ENCODE peak calls at places on chromosomes 7 and 10, in ten cellular contexts. Z is esophagus muscularis mucosa, F is transverse colon, W is H1, J is HepG2, Y is Panc1, V is HL-60, I is sigmoid colon, D is stomach, L is SK-N-SH. X is an unnamed sample.
A peak's percentile ranks its signal among the peaks of the same experiment; 100 is the strongest.

GRCh38 chr7:84490661-84491060 is 296.1 kb upstream of the SEMA3A start:
- DNase-seq in V (no peak), F (no peak), Y (no peak), I (no peak), Z (no peak), L (no peak), W (no peak), J (no peak), D (no peak), X (no peak)

GRCh38 chr10:79322616-79323566 is 24.4 kb upstream of the PPIF start:
- DNase-seq in V (peak; percentile 38), Y (no peak), W (no peak), Z (peak; percentile 93), D (peak; percentile 55), I (peak; percentile 88), L (no peak), F (peak; percentile 71), J (no peak), X (peak; percentile 78)

GRCh38 chr10:108850138-108850854 is 1073.0 kb downstream of the XPNPEP1 start:
- DNase-seq in Z (no peak), Y (no peak), W (no peak), L (no peak), V (no peak), F (no peak), J (no peak), D (no peak), I (no peak), X (no peak)

GRCh38 chr10:49649294-49649693 is 30.2 kb upstream of the C10orf53 start:
- DNase-seq in J (no peak), V (peak; percentile 21), Z (peak; percentile 79), Y (no peak), F (no peak), I (no peak), L (no peak), W (peak; percentile 25), D (peak; percentile 22), X (no peak)

GRCh38 chr7:158384746-158385145 is 202.9 kb downstream of the PTPRN2 start:
- DNase-seq in J (no peak), L (no peak), F (no peak), V (no peak), D (no peak), Y (no peak), Z (no peak), I (no peak), W (no peak), X (no peak)

GRCh38 chr10:131033166-131034085 is 278.1 kb downstream of the TCERG1L start:
- DNase-seq in V (no peak), Z (no peak), L (no peak), Y (no peak), I (peak; percentile 46), J (no peak), F (no peak), D (peak; percentile 19), W (no peak), X (peak; percentile 25)

GRCh38 chr7:25924061-25924460 is 227.9 kb upstream of the NFE2L3 start:
- DNase-seq in W (no peak), I (no peak), V (no peak), L (no peak), D (no peak), J (no peak), F (no peak), Z (peak; percentile 4), Y (no peak), X (no peak)

GRCh38 chr7:92973964-92974363 is 137.6 kb upstream of the CDK6 start:
- DNase-seq in V (no peak), W (no peak), Y (no peak), J (no peak), F (no peak), L (no peak), D (no peak), I (no peak), Z (no peak), X (no peak)

GRCh38 chr10:112991888-112992491 is 41.9 kb downstream of the TCF7L2 start:
- DNase-seq in L (no peak), Z (no peak), V (no peak), W (no peak), Y (no peak), D (no peak), J (peak; percentile 47), I (no peak), F (no peak), X (peak; percentile 65)

DNA sequence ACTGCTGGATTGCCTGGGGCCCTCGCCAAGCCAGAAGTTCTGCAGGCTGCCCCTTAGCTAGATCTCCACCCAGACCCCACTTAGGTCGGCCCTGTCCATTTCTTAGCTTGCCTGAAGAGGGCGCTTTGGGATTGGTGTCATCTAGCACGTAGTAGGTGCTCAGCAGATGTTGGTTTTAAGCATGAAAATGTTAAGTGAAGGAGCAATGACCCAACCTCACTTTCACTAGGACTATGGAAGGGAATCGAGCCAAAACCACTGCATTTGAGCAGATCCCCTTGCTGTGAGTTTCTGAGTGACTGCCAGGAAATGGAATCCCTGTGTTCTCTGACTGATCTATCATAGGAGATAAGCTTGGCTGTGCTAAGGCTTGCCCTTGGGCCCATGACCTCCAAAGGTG is 131.7 kb upstream of the EEPD1 start:
- DNase-seq in L (no peak), J (no peak), W (no peak), Z (no peak), F (no peak), V (no peak), Y (no peak), D (no peak), I (no peak), X (no peak)
- TF ChIP-seq CTCF in L (peak; percentile 67), J (peak; percentile 56), W (peak; percentile 90), Z (peak; percentile 32), F (no peak), V (no peak), Y (peak; percentile 84), D (no peak), I (no peak), X (no peak)

GRCh38 chr7:151057989-151058765 is 480 bp upstream of the CDK5 start:
- DNase-seq in J (peak; percentile 99), F (peak; percentile 99), I (peak; percentile 100), V (peak; percentile 100), L (peak; percentile 99), Z (peak; percentile 100), D (peak; percentile 99), Y (peak; percentile 99), W (peak; percentile 99), X (peak; percentile 98)
- TF ChIP-seq POLR2AphosphoS5 in J (peak; percentile 67), F (peak; percentile 88), I (peak; percentile 81), V (no peak), L (no peak), Z (peak; percentile 95), D (peak; percentile 86), Y (peak; percentile 39), W (no peak), X (peak; percentile 76)

GRCh38 chr10:21501109-21501508 is 24.4 kb downstream of the SKIDA1 start:
- DNase-seq in Z (no peak), W (no peak), J (no peak), L (no peak), Y (no peak), F (no peak), I (no peak), V (no peak), D (no peak), X (no peak)
- H3K27me3 ChIP-seq in Z (no peaks in the 10 kb centered on the region), W (peaks cover 5% of the 10 kb centered on the region), J (no peaks in the 10 kb centered on the region), L (no peaks in the 10 kb centered on the region), Y (no peaks in the 10 kb centered on the region), F (peaks cover 80% of the 10 kb centered on the region), I (no peaks in the 10 kb centered on the region), V (peaks cover 5% of the 10 kb centered on the region), D (peaks cover 49% of the 10 kb centered on the region), X (no peaks in the 10 kb centered on the region)

DNA sequence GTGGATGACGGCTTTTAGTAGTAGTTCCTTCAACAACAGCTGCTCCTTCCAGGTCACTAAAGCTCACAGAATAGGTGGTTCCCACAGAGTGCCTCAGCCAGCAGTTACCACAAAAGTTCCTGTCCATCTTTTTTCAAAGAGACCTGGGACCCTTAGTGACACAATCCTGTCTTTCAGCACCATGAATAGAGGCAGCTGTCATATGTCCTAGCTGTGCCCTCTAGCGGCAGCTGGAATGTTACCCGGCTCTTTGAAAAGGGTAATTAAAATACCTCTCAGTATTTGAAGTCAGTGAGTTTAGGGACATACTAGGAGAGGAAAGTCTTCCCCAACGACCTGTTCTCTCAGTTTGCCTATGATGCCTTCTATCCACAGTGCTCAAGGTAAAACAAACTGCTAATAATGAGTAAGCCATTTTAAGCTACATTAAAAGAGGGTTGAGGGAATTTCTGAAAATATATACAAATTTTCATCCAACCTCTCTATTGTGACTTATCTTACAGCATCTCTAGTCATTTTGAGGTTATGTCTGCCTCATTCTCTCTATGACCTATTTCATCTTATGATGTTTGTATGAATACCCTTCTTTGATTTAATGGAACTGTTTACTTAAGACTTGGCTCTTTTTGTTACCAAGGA is 290.8 kb downstream of the NXPH1 start:
- DNase-seq in F (peak; percentile 42), L (peak; percentile 59), I (no peak), Z (no peak), J (peak; percentile 37), D (peak; percentile 51), Y (peak; percentile 20), V (no peak), W (peak; percentile 21), X (no peak)
- TF ChIP-seq CTCF in F (peak; percentile 61), L (peak; percentile 44), I (no peak), Z (peak; percentile 18), J (peak; percentile 66), D (no peak), Y (peak; percentile 86), V (peak; percentile 86), W (peak; percentile 78), X (no peak)

GRCh38 chr7:100373261-100373831 is at the start of gene PILRA:
- DNase-seq in Y (no peak), W (no peak), Z (no peak), L (no peak), J (no peak), D (no peak), V (peak; percentile 75), I (no peak), F (no peak), X (no peak)
- TF ChIP-seq POLR2AphosphoS5 in Y (no peak), W (no peak), Z (no peak), L (no peak), J (no peak), D (peak; percentile 25), V (peak; percentile 30), I (no peak), F (no peak), X (no peak)

GRCh38 chr7:151409555-151410404 is at the start of gene WDR86:
- DNase-seq in Z (no peak), J (no peak), I (peak; percentile 62), Y (no peak), D (no peak), W (no peak), F (no peak), V (no peak), L (peak; percentile 98), X (no peak)

GRCh38 chr7:151413241-151413640 is 3.4 kb upstream of the WDR86 start:
- DNase-seq in J (no peak), V (no peak), D (no peak), W (no peak), Y (no peak), Z (no peak), L (no peak), I (no peak), F (no peak), X (no peak)

GRCh38 chr7:151412318-151412717 is 2.5 kb upstream of the WDR86 start:
- DNase-seq in W (no peak), J (no peak), I (no peak), Z (no peak), F (no peak), D (no peak), L (no peak), Y (no peak), V (no peak), X (no peak)

GRCh38 chr7:151410405-151411390 is 860 bp upstream of the WDR86 start:
- DNase-seq in F (no peak), I (peak; percentile 71), Z (no peak), L (peak; percentile 93), Y (no peak), V (no peak), W (no peak), D (no peak), J (no peak), X (no peak)

GRCh38 chr7:151411551-151411950 is 1.7 kb upstream of the WDR86 start:
- DNase-seq in J (no peak), L (peak; percentile 58), W (no peak), Z (no peak), Y (no peak), I (no peak), V (peak; percentile 61), D (no peak), F (no peak), X (no peak)
- H3K27me3 ChIP-seq in J (peaks cover 49% of the 10 kb centered on the region), L (peaks cover 61% of the 10 kb centered on the region), W (no peaks in the 10 kb centered on the region), Z (peaks cover 23% of the 10 kb centered on the region), Y (no peaks in the 10 kb centered on the region), I (peaks cover 36% of the 10 kb centered on the region), V (peaks cover 29% of the 10 kb centered on the region), D (peaks cover 55% of the 10 kb centered on the region), F (peaks cover 65% of the 10 kb centered on the region), X (peaks cover 17% of the 10 kb centered on the region)

X was measured in breast epithelium.